ENCODE peak calls at places on chromosomes 5 and 9, in six cellular contexts. G is HCT116, Q is K562, D is SK-N-SH, F is H1, J is GM12878. V is an unnamed sample.

GRCh38 chr5:36240779-36241635 is 718 bp downstream of the NADK2 start:
- DNase-seq in G (no peak), Q (peak), D (peak), F (no peak), J (no peak), V (peak)

GRCh38 chr9:135858491-135859185 is 48.7 kb downstream of the CAMSAP1 start:
- DNase-seq in G (no peak), Q (no peak), D (no peak), F (no peak), J (no peak), V (no peak)

GRCh38 chr9:96217756-96218693 is 84.0 kb downstream of the HSD17B3 start:
- DNase-seq in G (no peak), Q (peak), D (peak), F (no peak), J (no peak), V (peak)

GRCh38 chr9:71145179-71145578 is 23.8 kb upstream of the TRPM3 start:
- DNase-seq in G (no peak), Q (peak), D (no peak), F (no peak), J (no peak), V (no peak)

GRCh38 chr5:57042524-57042931 is 90.6 kb upstream of the MIER3 start:
- DNase-seq in G (no peak), Q (peak), D (no peak), F (no peak), J (no peak), V (no peak)

GRCh38 chr9:127347831-127348699 is 48.9 kb upstream of the SLC2A8 start:
- DNase-seq in G (no peak), Q (no peak), D (peak), F (no peak), J (no peak), V (peak)

GRCh38 chr5:137361275-137361674 is 137.9 kb downstream of the SPOCK1 start:
- DNase-seq in G (no peak), Q (no peak), D (peak), F (no peak), J (no peak), V (no peak)

GRCh38 chr9:134223091-134223490 is 58.7 kb upstream of the RNU6ATAC start:
- DNase-seq in G (no peak), Q (no peak), D (no peak), F (no peak), J (no peak), V (peak)

GRCh38 chr5:108143581-108143980 is 238.3 kb downstream of the FBXL17 start:
- DNase-seq in G (no peak), Q (no peak), D (no peak), F (no peak), J (no peak), V (no peak)

GRCh38 chr5:100430268-100430900 is 104.8 kb upstream of the FAM174A start:
- DNase-seq in G (peak), Q (peak), D (peak), F (no peak), J (peak), V (peak)
- H2AFZ ChIP-seq in G (peak), Q (no peak), D (no peak), F (no peak), J (no peak), V (no peak)

DNA sequence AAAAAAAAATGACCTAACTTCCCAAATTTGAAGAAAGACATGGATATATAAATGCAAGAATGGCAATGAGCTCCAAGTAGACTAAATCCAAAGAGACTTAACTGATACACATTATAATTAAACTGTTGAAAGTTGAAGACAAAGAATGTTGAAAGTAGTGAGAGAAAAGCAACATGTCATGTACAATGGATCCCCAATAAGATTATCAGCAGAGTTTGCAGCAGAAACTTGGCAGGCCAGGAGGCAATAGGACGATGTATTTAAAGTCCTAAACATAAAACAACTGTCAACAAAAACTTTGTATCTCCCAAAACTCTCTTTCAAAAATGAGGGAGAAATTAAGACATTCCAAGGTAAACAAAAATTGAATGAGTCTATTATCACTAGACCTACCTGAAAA is 8.6 kb upstream of the DIRAS2 start:
- DNase-seq in G (no peak), Q (no peak), D (no peak), F (no peak), J (no peak), V (no peak)
- TF ChIP-seq SIN3A in G (no peak), Q (no peak), D (no peak), F (no peak), J (no peak), V (no peak)

GRCh38 chr9:76591256-76591950 is 132.4 kb downstream of the GCNT1 start:
- DNase-seq in G (no peak), Q (no peak), D (no peak), F (no peak), J (no peak), V (no peak)
- H2AFZ ChIP-seq in G (no peak), Q (no peak), D (no peak), F (no peak), J (no peak), V (no peak)

GRCh38 chr5:119271758-119272730 is 83.8 kb upstream of the TNFAIP8 start:
- DNase-seq in G (no peak), Q (no peak), D (no peak), F (no peak), J (no peak), V (no peak)

GRCh38 chr5:119270955-119271757 is 84.7 kb upstream of the TNFAIP8 start:
- DNase-seq in G (no peak), Q (no peak), D (no peak), F (no peak), J (no peak), V (no peak)

GRCh38 chr5:119269061-119269579 is 86.7 kb upstream of the TNFAIP8 start:
- DNase-seq in G (peak), Q (peak), D (peak), F (no peak), J (no peak), V (peak)

GRCh38 chr5:119268387-119269060 is 87.3 kb upstream of the TNFAIP8 start:
- DNase-seq in G (peak), Q (peak), D (peak), F (peak), J (peak), V (peak)

GRCh38 chr5:119270121-119270565 is 85.7 kb upstream of the TNFAIP8 start:
- DNase-seq in G (no peak), Q (no peak), D (no peak), F (no peak), J (no peak), V (no peak)
- TF ChIP-seq SIN3A in G (no peak), Q (no peak), D (no peak), F (no peak), J (no peak), V (no peak)

GRCh38 chr9:116064970-116065369 is 88.6 kb upstream of the PAPPA start:
- DNase-seq in G (no peak), Q (no peak), D (no peak), F (no peak), J (no peak), V (no peak)

GRCh38 chr9:116059466-116059865 is 94.1 kb upstream of the PAPPA start:
- DNase-seq in G (no peak), Q (no peak), D (no peak), F (no peak), J (no peak), V (no peak)

GRCh38 chr9:116061546-116062205 is 91.9 kb upstream of the PAPPA start:
- DNase-seq in G (no peak), Q (no peak), D (no peak), F (no peak), J (no peak), V (no peak)

GRCh38 chr9:116060631-116061030 is 93.0 kb upstream of the PAPPA start:
- DNase-seq in G (no peak), Q (no peak), D (no peak), F (no peak), J (no peak), V (no peak)

DNA sequence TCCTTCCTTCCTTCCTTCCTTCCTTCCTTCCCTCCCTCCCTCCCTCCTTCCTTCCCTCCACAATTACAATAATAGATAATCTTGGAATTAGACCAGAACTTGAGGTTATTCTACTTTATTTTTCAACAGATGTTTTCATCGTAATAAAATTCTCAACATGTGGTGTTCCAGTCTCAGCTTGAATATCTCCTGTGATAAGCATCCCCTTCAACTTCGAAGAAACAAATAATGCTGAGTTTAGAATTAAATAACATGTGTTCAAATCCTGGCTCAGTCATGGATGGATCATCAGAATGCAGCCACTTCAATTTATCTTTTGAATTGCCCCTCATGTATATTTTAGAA is 91.4 kb upstream of the PAPPA start:
- DNase-seq in G (no peak), Q (no peak), D (no peak), F (no peak), J (no peak), V (no peak)
- H2AFZ ChIP-seq in G (no peak), Q (no peak), D (no peak), F (no peak), J (no peak), V (no peak)

GRCh38 chr5:106094836-106095235 is 1575.9 kb downstream of the EFNA5 start:
- DNase-seq in G (no peak), Q (no peak), D (peak), F (no peak), J (no peak), V (no peak)

GRCh38 chr5:106092455-106092854 is 1578.3 kb downstream of the EFNA5 start:
- DNase-seq in G (no peak), Q (no peak), D (no peak), F (no peak), J (no peak), V (no peak)

GRCh38 chr5:106097308-106097707 is 1573.4 kb downstream of the EFNA5 start:
- DNase-seq in G (no peak), Q (no peak), D (no peak), F (no peak), J (no peak), V (no peak)

GRCh38 chr5:106093149-106093548 is 1577.6 kb downstream of the EFNA5 start:
- DNase-seq in G (no peak), Q (no peak), D (no peak), F (no peak), J (no peak), V (no peak)

GRCh38 chr5:106094128-106094726 is 1576.5 kb downstream of the EFNA5 start:
- DNase-seq in G (no peak), Q (no peak), D (peak), F (no peak), J (peak), V (no peak)
- TF ChIP-seq SIN3A in G (no peak), Q (no peak), D (peak), F (no peak), J (no peak), V (no peak)

V was measured in HepG2.